ENCODE peak calls at places on chromosomes 13 and 19, in six cellular contexts. One of them, this sample, is unnamed.
A peak's percentile ranks its signal among the peaks of the same experiment; 100 is the strongest.

GRCh38 chr19:48935864-48936263 is 2.4 kb downstream of the DHDH start:
- DNase-seq in AG04450: no peak
- DNase-seq in lower lobe of right lung: no peak
- DNase-seq in pancreas: no peak
- DNase-seq in CD8-positive, alpha-beta memory T cell: no peak
- DNase-seq in tibial nerve: no peak
- DNase-seq in this sample: no peak

GRCh38 chr19:18257503-18258470 is 16.5 kb downstream of the IQCN start:
- DNase-seq in AG04450: no peak
- DNase-seq in lower lobe of right lung: no peak
- DNase-seq in pancreas: no peak
- DNase-seq in CD8-positive, alpha-beta memory T cell: no peak
- DNase-seq in tibial nerve: no peak
- DNase-seq in this sample: no peak

GRCh38 chr19:17183858-17184271 is 31.3 kb upstream of the USE1 start:
- DNase-seq in AG04450: no peak
- DNase-seq in lower lobe of right lung: no peak
- DNase-seq in pancreas: no peak
- DNase-seq in CD8-positive, alpha-beta memory T cell: peak; percentile 22
- DNase-seq in tibial nerve: no peak
- DNase-seq in this sample: no peak

GRCh38 chr19:58543826-58544590 is at the start of gene TRIM28:
- DNase-seq in AG04450: peak; percentile 99
- DNase-seq in lower lobe of right lung: peak; percentile 98
- DNase-seq in pancreas: peak; percentile 100
- DNase-seq in CD8-positive, alpha-beta memory T cell: peak; percentile 100
- DNase-seq in tibial nerve: peak; percentile 98
- DNase-seq in this sample: peak; percentile 100

GRCh38 chr19:7874080-7874856 is at the start of gene PRR36:
- DNase-seq in AG04450: no peak
- DNase-seq in lower lobe of right lung: peak; percentile 79
- DNase-seq in pancreas: peak; percentile 84
- DNase-seq in CD8-positive, alpha-beta memory T cell: no peak
- DNase-seq in tibial nerve: no peak
- DNase-seq in this sample: no peak

GRCh38 chr13:32206097-32206740 is 108.9 kb downstream of the ZAR1L start:
- DNase-seq in AG04450: no peak
- DNase-seq in lower lobe of right lung: no peak
- DNase-seq in pancreas: no peak
- DNase-seq in CD8-positive, alpha-beta memory T cell: no peak
- DNase-seq in tibial nerve: no peak
- DNase-seq in this sample: no peak

GRCh38 chr13:51315658-51316057 is 23.8 kb upstream of the SERPINE3 start:
- DNase-seq in AG04450: no peak
- DNase-seq in lower lobe of right lung: no peak
- DNase-seq in pancreas: no peak
- DNase-seq in CD8-positive, alpha-beta memory T cell: no peak
- DNase-seq in tibial nerve: no peak
- DNase-seq in this sample: no peak

GRCh38 chr13:51589793-51590192 is 5.5 kb downstream of the WDFY2 start:
- DNase-seq in AG04450: no peak
- DNase-seq in lower lobe of right lung: no peak
- DNase-seq in pancreas: no peak
- DNase-seq in CD8-positive, alpha-beta memory T cell: no peak
- DNase-seq in tibial nerve: no peak
- DNase-seq in this sample: no peak

GRCh38 chr13:67140006-67140405 is 90.1 kb downstream of the PCDH9 start:
- DNase-seq in AG04450: no peak
- DNase-seq in lower lobe of right lung: no peak
- DNase-seq in pancreas: no peak
- DNase-seq in CD8-positive, alpha-beta memory T cell: no peak
- DNase-seq in tibial nerve: no peak
- DNase-seq in this sample: no peak

GRCh38 chr19:13022859-13023636 is 27.8 kb downstream of the NFIX start:
- DNase-seq in AG04450: peak; percentile 92
- DNase-seq in lower lobe of right lung: peak; percentile 78
- DNase-seq in pancreas: no peak
- DNase-seq in CD8-positive, alpha-beta memory T cell: no peak
- DNase-seq in tibial nerve: peak; percentile 80
- DNase-seq in this sample: no peak

GRCh38 chr19:45469835-45470146 is 2.0 kb downstream of the FOSB start:
- DNase-seq in AG04450: no peak
- DNase-seq in lower lobe of right lung: no peak
- DNase-seq in pancreas: no peak
- DNase-seq in CD8-positive, alpha-beta memory T cell: no peak
- DNase-seq in tibial nerve: no peak
- DNase-seq in this sample: no peak

GRCh38 chr19:2282062-2282861 is at the start of gene PEAK3:
- DNase-seq in AG04450: no peak
- DNase-seq in lower lobe of right lung: peak; percentile 91
- DNase-seq in pancreas: peak; percentile 70
- DNase-seq in CD8-positive, alpha-beta memory T cell: peak; percentile 37
- DNase-seq in tibial nerve: peak; percentile 65
- DNase-seq in this sample: no peak

GRCh38 chr19:47280183-47280797 is 5.6 kb downstream of the INAFM1 start:
- DNase-seq in AG04450: no peak
- DNase-seq in lower lobe of right lung: peak; percentile 56
- DNase-seq in pancreas: no peak
- DNase-seq in CD8-positive, alpha-beta memory T cell: no peak
- DNase-seq in tibial nerve: no peak
- DNase-seq in this sample: no peak

GRCh38 chr13:104871456-104871855 is 1664.0 kb downstream of the EFNB2 start:
- DNase-seq in AG04450: no peak
- DNase-seq in lower lobe of right lung: no peak
- DNase-seq in pancreas: no peak
- DNase-seq in CD8-positive, alpha-beta memory T cell: no peak
- DNase-seq in tibial nerve: no peak
- DNase-seq in this sample: no peak

GRCh38 chr13:42048625-42049453 is at the start of gene DGKH:
- DNase-seq in AG04450: no peak
- DNase-seq in lower lobe of right lung: peak; percentile 82
- DNase-seq in pancreas: peak; percentile 92
- DNase-seq in CD8-positive, alpha-beta memory T cell: peak; percentile 56
- DNase-seq in tibial nerve: peak; percentile 64
- DNase-seq in this sample: peak; percentile 65

GRCh38 chr19:51122112-51122981 is 2.4 kb upstream of the SIGLEC9 start:
- DNase-seq in AG04450: no peak
- DNase-seq in lower lobe of right lung: peak; percentile 52
- DNase-seq in pancreas: no peak
- DNase-seq in CD8-positive, alpha-beta memory T cell: no peak
- DNase-seq in tibial nerve: no peak
- DNase-seq in this sample: no peak

GRCh38 chr19:1646931-1647663 is 5.3 kb downstream of the TCF3 start:
- DNase-seq in AG04450: no peak
- DNase-seq in lower lobe of right lung: no peak
- DNase-seq in pancreas: no peak
- DNase-seq in CD8-positive, alpha-beta memory T cell: no peak
- DNase-seq in tibial nerve: no peak
- DNase-seq in this sample: no peak

GRCh38 chr19:46724468-46724867 is 7.6 kb upstream of the PRKD2 start:
- DNase-seq in AG04450: no peak
- DNase-seq in lower lobe of right lung: no peak
- DNase-seq in pancreas: no peak
- DNase-seq in CD8-positive, alpha-beta memory T cell: no peak
- DNase-seq in tibial nerve: no peak
- DNase-seq in this sample: no peak

GRCh38 chr13:24341439-24341838 is 32.1 kb downstream of the C1QTNF9 start:
- DNase-seq in AG04450: no peak
- DNase-seq in lower lobe of right lung: no peak
- DNase-seq in pancreas: no peak
- DNase-seq in CD8-positive, alpha-beta memory T cell: no peak
- DNase-seq in tibial nerve: no peak
- DNase-seq in this sample: no peak

GRCh38 chr19:53867225-53868090 is at the start of gene MYADM:
- DNase-seq in AG04450: peak; percentile 96
- DNase-seq in lower lobe of right lung: peak; percentile 99
- DNase-seq in pancreas: peak; percentile 98
- DNase-seq in CD8-positive, alpha-beta memory T cell: peak; percentile 100
- DNase-seq in tibial nerve: peak; percentile 100
- DNase-seq in this sample: peak; percentile 100

GRCh38 chr19:9205506-9206113 is 13.8 kb downstream of the OR7D4 start:
- DNase-seq in AG04450: peak; percentile 16
- DNase-seq in lower lobe of right lung: peak; percentile 76
- DNase-seq in pancreas: peak; percentile 86
- DNase-seq in CD8-positive, alpha-beta memory T cell: peak; percentile 37
- DNase-seq in tibial nerve: peak; percentile 77
- DNase-seq in this sample: peak; percentile 25

GRCh38 chr13:107205318-107206112 is 637.6 kb upstream of the ARGLU1 start:
- DNase-seq in AG04450: peak; percentile 26
- DNase-seq in lower lobe of right lung: peak; percentile 66
- DNase-seq in pancreas: peak; percentile 87
- DNase-seq in CD8-positive, alpha-beta memory T cell: peak; percentile 23
- DNase-seq in tibial nerve: peak; percentile 64
- DNase-seq in this sample: peak; percentile 49

GRCh38 chr19:17281391-17282304 is at the start of gene ANKLE1:
- DNase-seq in AG04450: no peak
- DNase-seq in lower lobe of right lung: peak; percentile 78
- DNase-seq in pancreas: peak; percentile 66
- DNase-seq in CD8-positive, alpha-beta memory T cell: no peak
- DNase-seq in tibial nerve: no peak
- DNase-seq in this sample: no peak

GRCh38 chr13:40522234-40522633 is 144.2 kb downstream of the FOXO1 start:
- DNase-seq in AG04450: no peak
- DNase-seq in lower lobe of right lung: no peak
- DNase-seq in pancreas: no peak
- DNase-seq in CD8-positive, alpha-beta memory T cell: no peak
- DNase-seq in tibial nerve: no peak
- DNase-seq in this sample: no peak

DNA sequence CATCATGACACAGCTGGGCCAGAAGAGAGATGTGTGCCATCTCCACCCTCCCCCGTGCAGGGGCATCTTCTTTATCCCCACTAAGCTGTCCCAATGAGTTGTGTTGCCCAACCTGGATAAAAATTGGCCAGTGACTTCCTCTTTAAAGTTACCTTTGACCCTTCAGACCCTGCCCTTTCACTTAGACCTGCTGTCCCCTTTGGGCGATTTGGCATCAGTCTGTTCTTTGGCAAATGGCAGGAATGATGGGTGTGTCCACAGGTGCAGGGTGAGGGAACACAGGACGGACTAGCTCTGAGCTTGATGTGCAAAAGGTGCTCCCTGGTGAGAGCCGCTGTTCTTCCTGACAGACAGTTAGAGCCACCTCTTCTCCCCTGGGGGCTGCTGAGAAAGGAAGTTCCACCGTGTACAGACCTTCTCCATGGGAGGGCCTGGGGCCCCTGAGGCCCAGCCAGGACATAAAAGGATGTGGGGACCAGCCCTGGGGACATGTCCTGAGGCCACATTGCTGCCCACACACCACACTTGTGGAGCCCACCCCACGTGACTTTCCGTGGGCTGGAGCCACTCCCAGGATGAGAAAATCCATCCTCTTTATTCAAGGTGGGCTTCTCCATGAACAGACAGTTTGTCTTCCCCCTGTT is 1.7 kb downstream of the CYP4F8 start:
- DNase-seq in AG04450: no peak
- DNase-seq in lower lobe of right lung: no peak
- DNase-seq in pancreas: no peak
- DNase-seq in CD8-positive, alpha-beta memory T cell: no peak
- DNase-seq in tibial nerve: no peak
- DNase-seq in this sample: no peak
- H3K9me3 ChIP-seq in AG04450: peaks cover 8% of the 10 kb centered on the region
- H3K9me3 ChIP-seq in lower lobe of right lung: no peaks in the 10 kb centered on the region
- H3K9me3 ChIP-seq in pancreas: no peaks in the 10 kb centered on the region
- H3K9me3 ChIP-seq in CD8-positive, alpha-beta memory T cell: no peaks in the 10 kb centered on the region
- H3K9me3 ChIP-seq in tibial nerve: no peaks in the 10 kb centered on the region
- H3K9me3 ChIP-seq in this sample: no peaks in the 10 kb centered on the region

GRCh38 chr19:52391135-52391534 is 6.5 kb upstream of the ZNF528 start:
- DNase-seq in AG04450: no peak
- DNase-seq in lower lobe of right lung: no peak
- DNase-seq in pancreas: no peak
- DNase-seq in CD8-positive, alpha-beta memory T cell: no peak
- DNase-seq in tibial nerve: no peak
- DNase-seq in this sample: no peak
- H3K9me3 ChIP-seq in AG04450: peaks cover 64% of the 10 kb centered on the region
- H3K9me3 ChIP-seq in lower lobe of right lung: peaks cover 88% of the 10 kb centered on the region
- H3K9me3 ChIP-seq in pancreas: no peaks in the 10 kb centered on the region
- H3K9me3 ChIP-seq in CD8-positive, alpha-beta memory T cell: peaks cover 40% of the 10 kb centered on the region
- H3K9me3 ChIP-seq in tibial nerve: peaks cover 94% of the 10 kb centered on the region
- H3K9me3 ChIP-seq in this sample: peaks cover 7% of the 10 kb centered on the region

GRCh38 chr19:50043967-50044366 is 18.2 kb downstream of the ZNF473 start:
- DNase-seq in AG04450: no peak
- DNase-seq in lower lobe of right lung: no peak
- DNase-seq in pancreas: no peak
- DNase-seq in CD8-positive, alpha-beta memory T cell: no peak
- DNase-seq in tibial nerve: no peak
- DNase-seq in this sample: no peak
- H3K9me3 ChIP-seq in AG04450: peaks cover 73% of the 10 kb centered on the region
- H3K9me3 ChIP-seq in lower lobe of right lung: peaks cover 30% of the 10 kb centered on the region
- H3K9me3 ChIP-seq in pancreas: no peaks in the 10 kb centered on the region
- H3K9me3 ChIP-seq in CD8-positive, alpha-beta memory T cell: peaks cover 15% of the 10 kb centered on the region
- H3K9me3 ChIP-seq in tibial nerve: peaks cover 84% of the 10 kb centered on the region
- H3K9me3 ChIP-seq in this sample: peaks cover 6% of the 10 kb centered on the region

GRCh38 chr19:41690801-41691065 is 2.7 kb upstream of the CEACAM7 start:
- DNase-seq in AG04450: no peak
- DNase-seq in lower lobe of right lung: no peak
- DNase-seq in pancreas: no peak
- DNase-seq in CD8-positive, alpha-beta memory T cell: no peak
- DNase-seq in tibial nerve: no peak
- DNase-seq in this sample: no peak

GRCh38 chr19:41694196-41694595 is 6.1 kb upstream of the CEACAM7 start:
- DNase-seq in AG04450: no peak
- DNase-seq in lower lobe of right lung: no peak
- DNase-seq in pancreas: no peak
- DNase-seq in CD8-positive, alpha-beta memory T cell: no peak
- DNase-seq in tibial nerve: no peak
- DNase-seq in this sample: no peak

GRCh38 chr19:41689993-41690800 is 2.1 kb upstream of the CEACAM7 start:
- DNase-seq in AG04450: no peak
- DNase-seq in lower lobe of right lung: no peak
- DNase-seq in pancreas: no peak
- DNase-seq in CD8-positive, alpha-beta memory T cell: no peak
- DNase-seq in tibial nerve: no peak
- DNase-seq in this sample: no peak

GRCh38 chr19:41688687-41689086 is 617 bp upstream of the CEACAM7 start:
- DNase-seq in AG04450: no peak
- DNase-seq in lower lobe of right lung: no peak
- DNase-seq in pancreas: no peak
- DNase-seq in CD8-positive, alpha-beta memory T cell: no peak
- DNase-seq in tibial nerve: no peak
- DNase-seq in this sample: no peak

DNA sequence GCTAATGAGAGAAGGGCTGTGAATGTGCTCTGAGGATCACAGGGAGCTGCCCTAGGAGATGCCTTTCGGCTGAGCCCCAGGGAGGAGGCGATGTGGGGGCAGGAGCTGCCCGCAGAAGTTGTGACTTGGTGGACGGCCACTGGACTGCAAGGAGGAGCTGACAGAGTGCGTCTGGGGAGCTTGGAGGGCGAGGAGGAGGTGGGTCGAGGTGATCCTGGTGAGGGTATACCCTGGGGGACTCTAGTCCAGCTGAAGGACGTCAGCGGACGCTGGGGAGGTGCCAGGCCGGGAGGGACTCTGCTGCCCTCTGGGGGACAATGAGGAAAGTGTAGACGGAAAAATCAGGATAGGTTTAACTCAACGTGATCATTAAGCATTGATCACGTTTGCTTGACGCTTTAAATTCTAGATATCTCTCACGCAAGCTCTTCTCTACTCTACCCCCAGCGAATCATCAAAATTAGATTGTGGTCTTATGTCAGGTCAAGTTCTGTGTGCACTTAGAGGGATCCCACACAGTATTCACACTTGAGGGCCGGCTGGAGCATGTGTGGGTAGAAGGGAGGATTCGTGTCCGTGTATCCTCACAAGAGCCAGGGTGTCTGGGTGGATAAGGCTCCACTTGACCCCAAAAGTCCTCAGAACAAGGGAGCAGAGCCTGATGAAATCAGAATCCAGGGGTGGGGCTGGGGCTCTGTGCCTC is 3.3 kb upstream of the CEACAM7 start:
- DNase-seq in AG04450: no peak
- DNase-seq in lower lobe of right lung: no peak
- DNase-seq in pancreas: no peak
- DNase-seq in CD8-positive, alpha-beta memory T cell: no peak
- DNase-seq in tibial nerve: no peak
- DNase-seq in this sample: peak; percentile 45
- H3K9me3 ChIP-seq in AG04450: no peaks in the 10 kb centered on the region
- H3K9me3 ChIP-seq in lower lobe of right lung: peaks cover 7% of the 10 kb centered on the region
- H3K9me3 ChIP-seq in pancreas: no peaks in the 10 kb centered on the region
- H3K9me3 ChIP-seq in CD8-positive, alpha-beta memory T cell: no peaks in the 10 kb centered on the region
- H3K9me3 ChIP-seq in tibial nerve: peaks cover 34% of the 10 kb centered on the region
- H3K9me3 ChIP-seq in this sample: no peaks in the 10 kb centered on the region